ENCODE peak calls at places on chromosomes 11 and 22, in eight cellular contexts. One of them, this sample, is unnamed.

GRCh38 chr11:45180158-45180887 is 33.9 kb downstream of the PRDM11 start:
- DNase-seq in psoas muscle: peak; percentile 68
- DNase-seq in cardiac muscle cell: peak; percentile 52
- DNase-seq in fibroblast of lung: peak; percentile 27
- DNase-seq in retinal pigment epithelial cell: no peak
- DNase-seq in fibroblast of pulmonary artery: no peak
- DNase-seq in CD4-positive, CD25-positive, alpha-beta regulatory T cell: no peak
- DNase-seq in right atrium auricular region: no peak
- DNase-seq in this sample: peak; percentile 85

GRCh38 chr11:70111269-70112016 is 33.3 kb downstream of the ANO1 start:
- DNase-seq in retinal pigment epithelial cell: no peak
- DNase-seq in CD4-positive, CD25-positive, alpha-beta regulatory T cell: no peak
- DNase-seq in psoas muscle: peak; percentile 64
- DNase-seq in fibroblast of pulmonary artery: peak; percentile 33
- DNase-seq in right atrium auricular region: peak; percentile 65
- DNase-seq in fibroblast of lung: peak; percentile 89
- DNase-seq in cardiac muscle cell: peak; percentile 67
- DNase-seq in this sample: no peak

GRCh38 chr11:58658553-58659080 is 36.2 kb downstream of the CNTF start:
- DNase-seq in CD4-positive, CD25-positive, alpha-beta regulatory T cell: no peak
- DNase-seq in retinal pigment epithelial cell: peak; percentile 35
- DNase-seq in cardiac muscle cell: no peak
- DNase-seq in fibroblast of lung: no peak
- DNase-seq in psoas muscle: no peak
- DNase-seq in right atrium auricular region: no peak
- DNase-seq in fibroblast of pulmonary artery: no peak
- DNase-seq in this sample: no peak

GRCh38 chr22:46830841-46831240 is 68.4 kb downstream of the TBC1D22A start:
- DNase-seq in CD4-positive, CD25-positive, alpha-beta regulatory T cell: no peak
- DNase-seq in cardiac muscle cell: no peak
- DNase-seq in retinal pigment epithelial cell: no peak
- DNase-seq in psoas muscle: no peak
- DNase-seq in fibroblast of lung: peak; percentile 40
- DNase-seq in fibroblast of pulmonary artery: no peak
- DNase-seq in right atrium auricular region: no peak
- DNase-seq in this sample: no peak

GRCh38 chr11:45161252-45162063 is 15.0 kb downstream of the PRDM11 start:
- DNase-seq in CD4-positive, CD25-positive, alpha-beta regulatory T cell: no peak
- DNase-seq in right atrium auricular region: no peak
- DNase-seq in retinal pigment epithelial cell: no peak
- DNase-seq in psoas muscle: peak; percentile 62
- DNase-seq in fibroblast of pulmonary artery: no peak
- DNase-seq in fibroblast of lung: no peak
- DNase-seq in cardiac muscle cell: no peak
- DNase-seq in this sample: no peak

GRCh38 chr22:46734830-46735453 is 3.1 kb downstream of the CERK start:
- DNase-seq in fibroblast of pulmonary artery: no peak
- DNase-seq in psoas muscle: no peak
- DNase-seq in CD4-positive, CD25-positive, alpha-beta regulatory T cell: peak; percentile 52
- DNase-seq in cardiac muscle cell: no peak
- DNase-seq in right atrium auricular region: no peak
- DNase-seq in retinal pigment epithelial cell: no peak
- DNase-seq in fibroblast of lung: no peak
- DNase-seq in this sample: peak; percentile 78

GRCh38 chr11:8814209-8814922 is 96.6 kb upstream of the AKIP1 start:
- DNase-seq in psoas muscle: no peak
- DNase-seq in retinal pigment epithelial cell: peak; percentile 52
- DNase-seq in fibroblast of lung: peak; percentile 88
- DNase-seq in CD4-positive, CD25-positive, alpha-beta regulatory T cell: no peak
- DNase-seq in fibroblast of pulmonary artery: no peak
- DNase-seq in cardiac muscle cell: no peak
- DNase-seq in right atrium auricular region: no peak
- DNase-seq in this sample: no peak

GRCh38 chr11:75195164-75195962 is 44.5 kb downstream of the SLCO2B1 start:
- DNase-seq in fibroblast of lung: peak; percentile 0
- DNase-seq in CD4-positive, CD25-positive, alpha-beta regulatory T cell: no peak
- DNase-seq in right atrium auricular region: no peak
- DNase-seq in retinal pigment epithelial cell: no peak
- DNase-seq in cardiac muscle cell: peak; percentile 55
- DNase-seq in fibroblast of pulmonary artery: peak; percentile 37
- DNase-seq in psoas muscle: peak; percentile 67
- DNase-seq in this sample: peak; percentile 78

GRCh38 chr11:116249561-116249960 is 523.2 kb downstream of the BUD13 start:
- DNase-seq in psoas muscle: no peak
- DNase-seq in right atrium auricular region: no peak
- DNase-seq in fibroblast of lung: no peak
- DNase-seq in cardiac muscle cell: no peak
- DNase-seq in CD4-positive, CD25-positive, alpha-beta regulatory T cell: no peak
- DNase-seq in retinal pigment epithelial cell: no peak
- DNase-seq in fibroblast of pulmonary artery: no peak
- DNase-seq in this sample: no peak
- H3K4me3 ChIP-seq in psoas muscle: no peak overlapping the region
- H3K4me3 ChIP-seq in right atrium auricular region: no peak overlapping the region
- H3K4me3 ChIP-seq in fibroblast of lung: no peak overlapping the region
- H3K4me3 ChIP-seq in cardiac muscle cell: no peak overlapping the region
- H3K4me3 ChIP-seq in CD4-positive, CD25-positive, alpha-beta regulatory T cell: no peak overlapping the region
- H3K4me3 ChIP-seq in retinal pigment epithelial cell: no peak overlapping the region
- H3K4me3 ChIP-seq in fibroblast of pulmonary artery: no peak overlapping the region
- H3K4me3 ChIP-seq in this sample: no peak overlapping the region

GRCh38 chr11:60261014-60261413 is 18.1 kb upstream of the MS4A4E start:
- DNase-seq in right atrium auricular region: no peak
- DNase-seq in cardiac muscle cell: no peak
- DNase-seq in retinal pigment epithelial cell: no peak
- DNase-seq in psoas muscle: no peak
- DNase-seq in CD4-positive, CD25-positive, alpha-beta regulatory T cell: no peak
- DNase-seq in fibroblast of pulmonary artery: no peak
- DNase-seq in fibroblast of lung: no peak
- DNase-seq in this sample: no peak
- H3K4me3 ChIP-seq in right atrium auricular region: no peak overlapping the region
- H3K4me3 ChIP-seq in cardiac muscle cell: no peak overlapping the region
- H3K4me3 ChIP-seq in retinal pigment epithelial cell: no peak overlapping the region
- H3K4me3 ChIP-seq in psoas muscle: no peak overlapping the region
- H3K4me3 ChIP-seq in CD4-positive, CD25-positive, alpha-beta regulatory T cell: no peak overlapping the region
- H3K4me3 ChIP-seq in fibroblast of pulmonary artery: no peak overlapping the region
- H3K4me3 ChIP-seq in fibroblast of lung: no peak overlapping the region
- H3K4me3 ChIP-seq in this sample: no peak overlapping the region

GRCh38 chr11:114162719-114163123 is 103.2 kb downstream of the ZBTB16 start:
- DNase-seq in psoas muscle: peak; percentile 85
- DNase-seq in CD4-positive, CD25-positive, alpha-beta regulatory T cell: no peak
- DNase-seq in fibroblast of pulmonary artery: peak; percentile 100
- DNase-seq in retinal pigment epithelial cell: peak; percentile 92
- DNase-seq in fibroblast of lung: peak; percentile 95
- DNase-seq in right atrium auricular region: peak; percentile 99
- DNase-seq in cardiac muscle cell: peak; percentile 100
- DNase-seq in this sample: no peak

GRCh38 chr11:114161486-114162250 is 102.2 kb downstream of the ZBTB16 start:
- DNase-seq in cardiac muscle cell: no peak
- DNase-seq in fibroblast of lung: no peak
- DNase-seq in retinal pigment epithelial cell: no peak
- DNase-seq in fibroblast of pulmonary artery: no peak
- DNase-seq in CD4-positive, CD25-positive, alpha-beta regulatory T cell: no peak
- DNase-seq in psoas muscle: no peak
- DNase-seq in right atrium auricular region: no peak
- DNase-seq in this sample: no peak

GRCh38 chr11:114163830-114164401 is 104.4 kb downstream of the ZBTB16 start:
- DNase-seq in retinal pigment epithelial cell: no peak
- DNase-seq in fibroblast of pulmonary artery: peak; percentile 61
- DNase-seq in psoas muscle: no peak
- DNase-seq in right atrium auricular region: peak; percentile 85
- DNase-seq in fibroblast of lung: no peak
- DNase-seq in CD4-positive, CD25-positive, alpha-beta regulatory T cell: no peak
- DNase-seq in cardiac muscle cell: peak; percentile 70
- DNase-seq in this sample: no peak

GRCh38 chr11:114164546-114164945 is 105.0 kb downstream of the ZBTB16 start:
- DNase-seq in right atrium auricular region: no peak
- DNase-seq in cardiac muscle cell: no peak
- DNase-seq in CD4-positive, CD25-positive, alpha-beta regulatory T cell: no peak
- DNase-seq in fibroblast of lung: no peak
- DNase-seq in fibroblast of pulmonary artery: no peak
- DNase-seq in retinal pigment epithelial cell: no peak
- DNase-seq in psoas muscle: no peak
- DNase-seq in this sample: no peak

DNA sequence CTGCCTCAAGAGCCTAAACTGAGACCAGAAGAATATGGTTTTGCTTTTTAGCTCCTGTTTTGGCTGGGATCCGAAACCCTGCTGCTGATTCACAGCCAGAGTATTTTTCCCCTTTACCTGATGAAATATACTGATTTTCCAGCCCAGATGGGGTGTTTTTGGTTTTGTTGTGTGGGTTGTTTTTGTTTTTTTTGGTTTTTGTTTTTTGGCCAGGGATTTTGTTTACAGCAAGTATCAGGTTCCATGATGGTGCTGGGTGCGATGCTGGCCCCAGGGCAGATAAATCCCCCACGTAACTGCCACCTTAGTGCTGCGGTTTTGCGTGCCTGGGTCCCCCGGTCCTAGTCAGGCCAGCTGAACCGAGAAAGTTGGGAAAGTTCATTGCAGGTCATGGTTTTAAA is 103.7 kb downstream of the ZBTB16 start:
- DNase-seq in fibroblast of pulmonary artery: peak; percentile 95
- DNase-seq in CD4-positive, CD25-positive, alpha-beta regulatory T cell: no peak
- DNase-seq in retinal pigment epithelial cell: peak; percentile 19
- DNase-seq in cardiac muscle cell: peak; percentile 94
- DNase-seq in psoas muscle: no peak
- DNase-seq in right atrium auricular region: no peak
- DNase-seq in fibroblast of lung: peak; percentile 45
- DNase-seq in this sample: no peak
- H3K4me3 ChIP-seq in fibroblast of pulmonary artery: peak overlapping the region; percentile 26
- H3K4me3 ChIP-seq in CD4-positive, CD25-positive, alpha-beta regulatory T cell: no peak overlapping the region
- H3K4me3 ChIP-seq in retinal pigment epithelial cell: no peak overlapping the region
- H3K4me3 ChIP-seq in cardiac muscle cell: no peak overlapping the region
- H3K4me3 ChIP-seq in psoas muscle: peak overlapping the region; percentile 62
- H3K4me3 ChIP-seq in right atrium auricular region: peak overlapping the region; percentile 21
- H3K4me3 ChIP-seq in fibroblast of lung: no peak overlapping the region
- H3K4me3 ChIP-seq in this sample: no peak overlapping the region

GRCh38 chr22:37128555-37129281 is 19.2 kb upstream of the TMPRSS6 start:
- DNase-seq in cardiac muscle cell: no peak
- DNase-seq in fibroblast of lung: no peak
- DNase-seq in right atrium auricular region: no peak
- DNase-seq in retinal pigment epithelial cell: no peak
- DNase-seq in fibroblast of pulmonary artery: no peak
- DNase-seq in CD4-positive, CD25-positive, alpha-beta regulatory T cell: no peak
- DNase-seq in psoas muscle: no peak
- DNase-seq in this sample: no peak

GRCh38 chr22:37127350-37127878 is 17.9 kb upstream of the TMPRSS6 start:
- DNase-seq in fibroblast of pulmonary artery: no peak
- DNase-seq in retinal pigment epithelial cell: no peak
- DNase-seq in right atrium auricular region: no peak
- DNase-seq in psoas muscle: no peak
- DNase-seq in cardiac muscle cell: no peak
- DNase-seq in fibroblast of lung: no peak
- DNase-seq in CD4-positive, CD25-positive, alpha-beta regulatory T cell: no peak
- DNase-seq in this sample: peak; percentile 22

GRCh38 chr22:37126383-37126782 is 16.9 kb upstream of the TMPRSS6 start:
- DNase-seq in CD4-positive, CD25-positive, alpha-beta regulatory T cell: no peak
- DNase-seq in right atrium auricular region: no peak
- DNase-seq in retinal pigment epithelial cell: no peak
- DNase-seq in fibroblast of pulmonary artery: peak; percentile 6
- DNase-seq in cardiac muscle cell: no peak
- DNase-seq in psoas muscle: no peak
- DNase-seq in fibroblast of lung: no peak
- DNase-seq in this sample: no peak

GRCh38 chr22:37130031-37130430 is 19.7 kb downstream of the IL2RB start:
- DNase-seq in right atrium auricular region: no peak
- DNase-seq in cardiac muscle cell: no peak
- DNase-seq in CD4-positive, CD25-positive, alpha-beta regulatory T cell: no peak
- DNase-seq in fibroblast of lung: no peak
- DNase-seq in retinal pigment epithelial cell: no peak
- DNase-seq in fibroblast of pulmonary artery: no peak
- DNase-seq in psoas muscle: no peak
- DNase-seq in this sample: peak; percentile 53

GRCh38 chr22:37126882-37127281 is 17.4 kb upstream of the TMPRSS6 start:
- DNase-seq in cardiac muscle cell: no peak
- DNase-seq in CD4-positive, CD25-positive, alpha-beta regulatory T cell: no peak
- DNase-seq in fibroblast of lung: no peak
- DNase-seq in retinal pigment epithelial cell: no peak
- DNase-seq in right atrium auricular region: no peak
- DNase-seq in fibroblast of pulmonary artery: no peak
- DNase-seq in psoas muscle: no peak
- DNase-seq in this sample: no peak
- H3K4me3 ChIP-seq in cardiac muscle cell: no peak overlapping the region
- H3K4me3 ChIP-seq in CD4-positive, CD25-positive, alpha-beta regulatory T cell: no peak overlapping the region
- H3K4me3 ChIP-seq in fibroblast of lung: no peak overlapping the region
- H3K4me3 ChIP-seq in retinal pigment epithelial cell: no peak overlapping the region
- H3K4me3 ChIP-seq in right atrium auricular region: no peak overlapping the region
- H3K4me3 ChIP-seq in fibroblast of pulmonary artery: no peak overlapping the region
- H3K4me3 ChIP-seq in psoas muscle: no peak overlapping the region
- H3K4me3 ChIP-seq in this sample: no peak overlapping the region

GRCh38 chr22:30260682-30261081 is 6.0 kb downstream of the OSM start:
- DNase-seq in fibroblast of lung: no peak
- DNase-seq in cardiac muscle cell: no peak
- DNase-seq in right atrium auricular region: no peak
- DNase-seq in CD4-positive, CD25-positive, alpha-beta regulatory T cell: no peak
- DNase-seq in fibroblast of pulmonary artery: no peak
- DNase-seq in retinal pigment epithelial cell: no peak
- DNase-seq in psoas muscle: no peak
- DNase-seq in this sample: no peak
- H3K4me3 ChIP-seq in fibroblast of lung: no peak overlapping the region
- H3K4me3 ChIP-seq in cardiac muscle cell: no peak overlapping the region
- H3K4me3 ChIP-seq in right atrium auricular region: no peak overlapping the region
- H3K4me3 ChIP-seq in CD4-positive, CD25-positive, alpha-beta regulatory T cell: no peak overlapping the region
- H3K4me3 ChIP-seq in fibroblast of pulmonary artery: no peak overlapping the region
- H3K4me3 ChIP-seq in retinal pigment epithelial cell: no peak overlapping the region
- H3K4me3 ChIP-seq in psoas muscle: no peak overlapping the region
- H3K4me3 ChIP-seq in this sample: no peak overlapping the region

GRCh38 chr22:31970490-31971444 is 26.4 kb downstream of the YWHAH start:
- DNase-seq in psoas muscle: peak; percentile 78
- DNase-seq in CD4-positive, CD25-positive, alpha-beta regulatory T cell: peak; percentile 81
- DNase-seq in right atrium auricular region: peak; percentile 78
- DNase-seq in fibroblast of lung: peak; percentile 39
- DNase-seq in fibroblast of pulmonary artery: peak; percentile 74
- DNase-seq in retinal pigment epithelial cell: no peak
- DNase-seq in cardiac muscle cell: peak; percentile 85
- DNase-seq in this sample: peak; percentile 86
- H3K4me3 ChIP-seq in psoas muscle: peak overlapping the region; percentile 67
- H3K4me3 ChIP-seq in CD4-positive, CD25-positive, alpha-beta regulatory T cell: peak overlapping the region; percentile 52
- H3K4me3 ChIP-seq in right atrium auricular region: peak overlapping the region; percentile 51
- H3K4me3 ChIP-seq in fibroblast of lung: peak overlapping the region; percentile 42
- H3K4me3 ChIP-seq in fibroblast of pulmonary artery: peak overlapping the region; percentile 55
- H3K4me3 ChIP-seq in retinal pigment epithelial cell: peak overlapping the region; percentile 56
- H3K4me3 ChIP-seq in cardiac muscle cell: peak overlapping the region; percentile 23
- H3K4me3 ChIP-seq in this sample: peak overlapping the region; percentile 28

DNA sequence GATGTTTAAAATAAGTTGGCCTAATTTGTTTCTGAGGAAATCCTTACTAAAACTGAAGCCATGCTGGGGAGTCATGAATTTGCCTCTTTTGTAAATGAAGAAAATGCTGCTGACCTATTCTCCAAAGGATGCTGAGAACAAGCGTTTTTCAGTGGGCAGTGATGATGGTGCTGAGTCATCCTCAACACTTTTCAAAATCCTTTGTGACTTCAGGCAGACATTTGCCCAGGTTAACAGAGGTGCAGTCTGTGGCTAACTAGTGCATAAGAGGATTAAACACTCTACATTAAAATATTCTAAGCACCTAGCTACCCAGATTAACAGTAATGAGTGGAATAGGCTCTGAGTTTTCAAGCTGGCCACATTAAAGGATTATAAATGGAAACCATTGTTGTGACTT is 509.0 kb downstream of the DLG2 start:
- DNase-seq in retinal pigment epithelial cell: peak; percentile 94
- DNase-seq in cardiac muscle cell: no peak
- DNase-seq in CD4-positive, CD25-positive, alpha-beta regulatory T cell: no peak
- DNase-seq in right atrium auricular region: no peak
- DNase-seq in fibroblast of lung: peak; percentile 56
- DNase-seq in psoas muscle: no peak
- DNase-seq in fibroblast of pulmonary artery: no peak
- DNase-seq in this sample: no peak
- H3K4me3 ChIP-seq in retinal pigment epithelial cell: no peak overlapping the region
- H3K4me3 ChIP-seq in cardiac muscle cell: no peak overlapping the region
- H3K4me3 ChIP-seq in CD4-positive, CD25-positive, alpha-beta regulatory T cell: no peak overlapping the region
- H3K4me3 ChIP-seq in right atrium auricular region: no peak overlapping the region
- H3K4me3 ChIP-seq in fibroblast of lung: no peak overlapping the region
- H3K4me3 ChIP-seq in psoas muscle: no peak overlapping the region
- H3K4me3 ChIP-seq in fibroblast of pulmonary artery: no peak overlapping the region
- H3K4me3 ChIP-seq in this sample: no peak overlapping the region

GRCh38 chr11:133955945-133956421 is 785 bp downstream of the IGSF9B start:
- DNase-seq in cardiac muscle cell: no peak
- DNase-seq in CD4-positive, CD25-positive, alpha-beta regulatory T cell: no peak
- DNase-seq in fibroblast of lung: no peak
- DNase-seq in retinal pigment epithelial cell: no peak
- DNase-seq in fibroblast of pulmonary artery: no peak
- DNase-seq in right atrium auricular region: no peak
- DNase-seq in psoas muscle: no peak
- DNase-seq in this sample: peak; percentile 74
- H3K4me3 ChIP-seq in cardiac muscle cell: peak overlapping the region; percentile 50
- H3K4me3 ChIP-seq in CD4-positive, CD25-positive, alpha-beta regulatory T cell: no peak overlapping the region
- H3K4me3 ChIP-seq in fibroblast of lung: no peak overlapping the region
- H3K4me3 ChIP-seq in retinal pigment epithelial cell: peak overlapping the region; percentile 70
- H3K4me3 ChIP-seq in fibroblast of pulmonary artery: no peak overlapping the region
- H3K4me3 ChIP-seq in right atrium auricular region: peak overlapping the region; percentile 67
- H3K4me3 ChIP-seq in psoas muscle: peak overlapping the region; percentile 82
- H3K4me3 ChIP-seq in this sample: peak overlapping the region; percentile 41